ENCODE peak calls at places on chromosome 5, in nine cellular contexts. L, O, X, T, M, S, G, E and D are unnamed samples.

GRCh38 chr5:7869474-7870136 is 657 bp downstream of the MTRR start:
- DNase-seq in M (peak), X (no peak), T (no peak), L (peak), S (peak), E (no peak), G (no peak), O (no peak), D (peak)

GRCh38 chr5:160449458-160449857 is 27.8 kb downstream of the PTTG1 start:
- DNase-seq in L (no peak), E (no peak), G (no peak), O (no peak), X (no peak), S (no peak), M (no peak), T (no peak), D (no peak)

GRCh38 chr5:96834016-96834415 is 26.3 kb upstream of the ERAP1 start:
- DNase-seq in X (no peak), E (no peak), S (no peak), M (no peak), T (no peak), G (no peak), O (no peak), L (no peak), D (no peak)

GRCh38 chr5:91384671-91385430 is 1.7 kb upstream of the ARRDC3 start:
- DNase-seq in M (peak), T (peak), X (no peak), O (peak), L (peak), G (peak), E (peak), S (no peak), D (no peak)

GRCh38 chr5:154031923-154032489 is 6.7 kb downstream of the FAM114A2 start:
- DNase-seq in S (no peak), M (no peak), O (no peak), G (no peak), L (no peak), E (no peak), T (no peak), X (no peak), D (no peak)

GRCh38 chr5:108386345-108387061 is 4.6 kb upstream of the FBXL17 start:
- DNase-seq in T (no peak), X (no peak), O (no peak), S (no peak), L (no peak), E (peak), G (peak), M (no peak), D (no peak)

GRCh38 chr5:93756372-93756771 is 15.0 kb upstream of the POU5F2 start:
- DNase-seq in O (no peak), G (no peak), T (no peak), M (no peak), S (no peak), X (no peak), E (no peak), L (no peak), D (no peak)

GRCh38 chr5:50711280-50711679 is 44.8 kb downstream of the PARP8 start:
- DNase-seq in L (peak), M (no peak), S (peak), G (peak), X (no peak), T (no peak), O (no peak), E (no peak), D (no peak)

GRCh38 chr5:139985733-139986132 is 57.4 kb downstream of the NRG2 start:
- DNase-seq in T (peak), O (no peak), E (peak), M (peak), X (no peak), L (no peak), G (no peak), S (no peak), D (no peak)

GRCh38 chr5:132419517-132420468 is 50.3 kb downstream of the SLC22A5 start:
- DNase-seq in L (peak), S (peak), T (peak), O (peak), X (peak), G (peak), M (peak), E (no peak), D (peak)

GRCh38 chr5:124289641-124290201 is 456.7 kb downstream of the ZNF608 start:
- DNase-seq in M (no peak), O (peak), T (peak), L (peak), X (no peak), G (no peak), S (no peak), E (no peak), D (no peak)

GRCh38 chr5:43274435-43275114 is 38.6 kb downstream of the HMGCS1 start:
- DNase-seq in M (peak), G (no peak), T (no peak), X (no peak), S (no peak), O (no peak), E (no peak), L (no peak), D (no peak)

GRCh38 chr5:119276976-119277375 is 78.8 kb upstream of the TNFAIP8 start:
- DNase-seq in X (no peak), T (no peak), L (no peak), G (no peak), O (no peak), E (no peak), S (no peak), M (no peak), D (no peak)

GRCh38 chr5:145797336-145797735 is 37.8 kb downstream of the PRELID2 start:
- DNase-seq in M (no peak), E (no peak), L (no peak), S (no peak), O (no peak), X (no peak), T (no peak), G (peak), D (no peak)

GRCh38 chr5:68656936-68657857 is 436.6 kb upstream of the SLC30A5 start:
- DNase-seq in S (no peak), X (no peak), E (no peak), O (no peak), G (peak), T (no peak), L (peak), M (no peak), D (no peak)

GRCh38 chr5:218457-219289 is 553 bp downstream of the SDHA start:
- DNase-seq in T (no peak), G (peak), O (peak), S (no peak), L (peak), X (peak), E (no peak), M (peak), D (no peak)

GRCh38 chr5:14440598-14441401 is 140.8 kb upstream of the OTULINL start:
- DNase-seq in O (peak), S (no peak), L (peak), E (peak), X (peak), G (peak), T (no peak), M (no peak), D (no peak)

GRCh38 chr5:123178693-123179092 is 89.7 kb downstream of the PRDM6 start:
- DNase-seq in T (no peak), L (no peak), M (no peak), G (no peak), S (no peak), O (no peak), E (no peak), X (no peak), D (no peak)

GRCh38 chr5:80408976-80409926 is 1.4 kb downstream of the ZFYVE16 start:
- DNase-seq in X (no peak), E (no peak), G (peak), S (no peak), L (no peak), M (peak), T (no peak), O (no peak), D (no peak)

GRCh38 chr5:80411589-80412219 is 3.8 kb downstream of the ZFYVE16 start:
- DNase-seq in O (no peak), M (no peak), L (no peak), S (no peak), E (no peak), X (no peak), T (no peak), G (no peak), D (no peak)

GRCh38 chr5:80406980-80407734 is 707 bp upstream of the ZFYVE16 start:
- DNase-seq in L (peak), X (no peak), G (peak), M (no peak), S (no peak), E (no peak), T (no peak), O (peak), D (peak)

GRCh38 chr5:80407735-80408474 is at the start of gene ZFYVE16:
- DNase-seq in L (peak), E (peak), T (peak), X (peak), S (peak), M (peak), G (peak), O (peak), D (peak)

DNA sequence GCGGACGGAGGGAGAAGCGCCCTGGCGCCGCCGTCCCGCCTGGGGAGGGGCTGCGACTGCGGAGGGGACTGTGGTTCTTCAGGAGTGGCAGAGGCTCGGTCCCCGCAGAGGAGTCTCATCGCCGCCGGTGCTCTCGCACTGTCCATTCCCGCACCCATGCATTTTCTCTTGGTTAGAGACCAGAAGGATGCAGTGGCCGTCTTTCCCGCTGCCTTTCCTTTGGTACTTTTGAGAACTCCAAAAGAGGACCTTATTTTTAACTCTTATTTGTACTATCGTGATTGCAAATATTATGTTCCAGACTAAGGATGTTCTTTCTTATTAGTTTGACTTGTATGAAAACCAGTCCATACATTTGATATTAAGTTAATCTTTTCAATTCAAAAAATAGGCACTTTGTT is 611 bp downstream of the ZFYVE16 start:
- DNase-seq in T (no peak), O (peak), M (peak), E (no peak), L (peak), G (peak), X (peak), S (no peak), D (peak)
- TF ChIP-seq CTCF in T (peak), O (peak), M (no peak), E (peak), L (no peak), G (peak), X (no peak), S (no peak), D (no peak)

GRCh38 chr5:175700991-175701390 is 43.1 kb downstream of the HRH2 start:
- DNase-seq in X (no peak), O (no peak), L (no peak), E (no peak), G (no peak), M (no peak), S (no peak), T (peak), D (no peak)
- TF ChIP-seq CTCF in X (peak), O (peak), L (no peak), E (no peak), G (no peak), M (peak), S (peak), T (peak), D (peak)

GRCh38 chr5:136062563-136063274 is 33.9 kb downstream of the TGFBI start:
- DNase-seq in T (peak), S (no peak), L (no peak), E (no peak), M (peak), G (peak), O (no peak), X (no peak), D (no peak)
- TF ChIP-seq CTCF in T (peak), S (no peak), L (peak), E (peak), M (peak), G (peak), O (peak), X (peak), D (no peak)

DNA sequence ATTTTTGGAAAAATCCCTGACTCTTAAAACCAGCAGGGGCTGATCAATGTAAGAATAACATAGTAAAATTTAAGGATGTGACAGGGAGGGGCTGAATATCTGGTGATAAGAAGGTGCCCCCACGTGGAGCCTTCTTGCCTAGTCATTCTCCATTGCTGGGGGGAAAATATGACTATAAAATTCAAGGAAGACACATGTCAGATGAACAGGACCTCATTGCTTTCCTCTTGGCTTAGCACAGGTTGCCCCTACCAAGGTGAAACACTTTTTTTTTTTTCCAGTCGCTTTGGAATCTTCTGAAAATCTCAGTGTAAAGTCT is 310.9 kb downstream of the EFNA5 start:
- DNase-seq in M (no peak), X (no peak), O (no peak), S (no peak), E (no peak), L (no peak), G (no peak), T (no peak), D (no peak)
- TF ChIP-seq CTCF in M (no peak), X (no peak), O (no peak), S (no peak), E (no peak), L (no peak), G (no peak), T (no peak), D (no peak)

DNA sequence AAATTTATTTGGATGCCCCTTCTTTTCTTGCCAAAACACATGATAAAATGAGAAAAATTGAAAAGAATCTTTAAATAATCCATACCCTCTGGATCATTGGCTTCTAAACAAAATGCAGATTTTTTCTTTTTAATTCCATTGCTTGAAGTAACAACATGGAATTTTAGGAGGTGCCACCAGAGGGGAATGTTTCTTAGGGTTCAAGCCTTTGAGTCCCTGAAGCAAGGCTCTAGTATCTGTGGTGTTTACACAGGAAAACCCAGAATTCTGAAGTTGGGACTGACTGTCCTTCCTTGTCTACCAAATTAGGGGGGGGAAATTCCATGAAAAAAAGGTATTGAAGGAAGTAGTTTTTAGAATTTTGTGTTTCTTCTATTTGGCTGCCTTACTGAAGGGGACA is 69.4 kb downstream of the LMNB1 start:
- DNase-seq in X (no peak), S (no peak), L (no peak), O (no peak), E (peak), M (no peak), T (no peak), G (peak), D (no peak)
- TF ChIP-seq CTCF in X (no peak), S (no peak), L (no peak), O (no peak), E (peak), M (peak), T (no peak), G (peak), D (no peak)